ENCODE peak calls at places on chromosomes 3 and 15, in seven cellular contexts. H is adrenal gland, V is M059J, X is MV-4-11, W is mucosa of gallbladder, Q is NCI-H2081, P is activated T-cell treated with anti-CD3 and anti-CD28 coated beads for 4 hours. B is an unnamed sample.

GRCh38 chr3:161510510-161511260 is 14.1 kb downstream of the OTOL1 start:
- DNase-seq in H (peak; percentile 28), V (no peak), X (peak; percentile 9), W (no peak), Q (no peak), P (no peak), B (no peak)

GRCh38 chr3:10459954-10460754 is 45.2 kb downstream of the ATP2B2 start:
- DNase-seq in H (peak; percentile 68), V (peak; percentile 77), X (peak; percentile 77), W (peak; percentile 51), Q (no peak), P (no peak), B (peak; percentile 83)

GRCh38 chr3:195034541-195034940 is 236.4 kb downstream of the XXYLT1 start:
- DNase-seq in H (no peak), V (no peak), X (no peak), W (no peak), Q (no peak), P (no peak), B (no peak)

GRCh38 chr3:19967812-19968211 is 20.9 kb downstream of the RAB5A start:
- DNase-seq in H (no peak), V (no peak), X (no peak), W (no peak), Q (no peak), P (no peak), B (no peak)

GRCh38 chr15:75676688-75677475 is 29.2 kb downstream of the SNX33 start:
- DNase-seq in H (no peak), V (no peak), X (no peak), W (no peak), Q (no peak), P (no peak), B (no peak)

GRCh38 chr3:51393096-51393495 is 2.0 kb downstream of the RBM15B start:
- DNase-seq in H (no peak), V (no peak), X (no peak), W (no peak), Q (no peak), P (no peak), B (no peak)

GRCh38 chr15:48582472-48583235 is 62.9 kb downstream of the FBN1 start:
- DNase-seq in H (no peak), V (peak; percentile 95), X (no peak), W (no peak), Q (no peak), P (no peak), B (peak; percentile 95)

GRCh38 chr15:75945953-75946352 is 42.3 kb downstream of the FBXO22 start:
- DNase-seq in H (no peak), V (no peak), X (peak; percentile 95), W (no peak), Q (no peak), P (no peak), B (peak; percentile 82)

GRCh38 chr3:129314757-129315385 is 36.2 kb downstream of the HMCES start:
- DNase-seq in H (peak; percentile 85), V (peak; percentile 92), X (peak; percentile 71), W (peak; percentile 84), Q (peak; percentile 99), P (peak; percentile 9), B (peak; percentile 70)

GRCh38 chr15:81222007-81222406 is 25.3 kb downstream of the IL16 start:
- DNase-seq in H (no peak), V (no peak), X (no peak), W (no peak), Q (no peak), P (no peak), B (no peak)

GRCh38 chr3:103077910-103078309 is 643.1 kb downstream of the ZPLD1 start:
- DNase-seq in H (no peak), V (no peak), X (no peak), W (no peak), Q (no peak), P (no peak), B (no peak)

GRCh38 chr3:65356331-65357286 is 668.8 kb upstream of the ADAMTS9 start:
- DNase-seq in H (peak; percentile 20), V (no peak), X (no peak), W (no peak), Q (no peak), P (no peak), B (no peak)

GRCh38 chr3:48018841-48019240 is 2.6 kb upstream of the MAP4 start:
- DNase-seq in H (no peak), V (peak; percentile 81), X (no peak), W (no peak), Q (no peak), P (no peak), B (peak; percentile 65)

GRCh38 chr3:169675091-169675490 is 11.6 kb upstream of the MECOM start:
- DNase-seq in H (no peak), V (no peak), X (no peak), W (no peak), Q (no peak), P (no peak), B (no peak)

GRCh38 chr3:54969652-54970051 is 41.8 kb upstream of the LRTM1 start:
- DNase-seq in H (no peak), V (no peak), X (no peak), W (no peak), Q (no peak), P (no peak), B (peak; percentile 33)

B was measured in astrocyte.